ENCODE peak calls at places on chromosomes 7 and 10, in nine cellular contexts. One of them, this sample, is unnamed.
A peak's percentile ranks its signal among the peaks of the same experiment; 100 is the strongest.

GRCh38 chr10:97915346-97915745 is 65.7 kb downstream of the GOLGA7B start:
- DNase-seq in thoracic aorta: no peak
- DNase-seq in GM12892: no peak
- DNase-seq in fibroblast of pulmonary artery: no peak
- DNase-seq in dermis microvascular lymphatic vessel endothelial cell: no peak
- DNase-seq in M059J: no peak
- DNase-seq in NCI-H1417: no peak
- DNase-seq in foreskin keratinocyte: no peak
- DNase-seq in HEK293T: no peak
- DNase-seq in this sample: no peak

GRCh38 chr10:112687647-112688046 is 240.6 kb downstream of the VTI1A start:
- DNase-seq in thoracic aorta: no peak
- DNase-seq in GM12892: no peak
- DNase-seq in fibroblast of pulmonary artery: peak; percentile 61
- DNase-seq in dermis microvascular lymphatic vessel endothelial cell: no peak
- DNase-seq in M059J: peak; percentile 12
- DNase-seq in NCI-H1417: no peak
- DNase-seq in foreskin keratinocyte: peak; percentile 26
- DNase-seq in HEK293T: no peak
- DNase-seq in this sample: no peak

GRCh38 chr7:157537056-157537455 is 200.3 kb downstream of the DNAJB6 start:
- DNase-seq in thoracic aorta: no peak
- DNase-seq in GM12892: no peak
- DNase-seq in fibroblast of pulmonary artery: no peak
- DNase-seq in dermis microvascular lymphatic vessel endothelial cell: no peak
- DNase-seq in M059J: no peak
- DNase-seq in NCI-H1417: no peak
- DNase-seq in foreskin keratinocyte: no peak
- DNase-seq in HEK293T: no peak
- DNase-seq in this sample: no peak

GRCh38 chr10:11874568-11875182 is 51.5 kb downstream of the PROSER2 start:
- DNase-seq in thoracic aorta: no peak
- DNase-seq in GM12892: no peak
- DNase-seq in fibroblast of pulmonary artery: peak; percentile 81
- DNase-seq in dermis microvascular lymphatic vessel endothelial cell: no peak
- DNase-seq in M059J: no peak
- DNase-seq in NCI-H1417: peak; percentile 73
- DNase-seq in foreskin keratinocyte: peak; percentile 87
- DNase-seq in HEK293T: peak; percentile 40
- DNase-seq in this sample: peak; percentile 90

GRCh38 chr10:13815766-13816165 is 229.0 kb downstream of the PRPF18 start:
- DNase-seq in thoracic aorta: no peak
- DNase-seq in GM12892: no peak
- DNase-seq in fibroblast of pulmonary artery: peak; percentile 67
- DNase-seq in dermis microvascular lymphatic vessel endothelial cell: no peak
- DNase-seq in M059J: peak; percentile 63
- DNase-seq in NCI-H1417: no peak
- DNase-seq in foreskin keratinocyte: peak; percentile 56
- DNase-seq in HEK293T: no peak
- DNase-seq in this sample: no peak

GRCh38 chr7:691361-692045 is 35.0 kb upstream of the DNAAF5 start:
- DNase-seq in thoracic aorta: no peak
- DNase-seq in GM12892: no peak
- DNase-seq in fibroblast of pulmonary artery: no peak
- DNase-seq in dermis microvascular lymphatic vessel endothelial cell: no peak
- DNase-seq in M059J: no peak
- DNase-seq in NCI-H1417: peak; percentile 4
- DNase-seq in foreskin keratinocyte: no peak
- DNase-seq in HEK293T: no peak
- DNase-seq in this sample: no peak

GRCh38 chr10:50796693-50797092 is 57.0 kb downstream of the ASAH2B start:
- DNase-seq in thoracic aorta: no peak
- DNase-seq in GM12892: no peak
- DNase-seq in fibroblast of pulmonary artery: no peak
- DNase-seq in dermis microvascular lymphatic vessel endothelial cell: no peak
- DNase-seq in M059J: no peak
- DNase-seq in NCI-H1417: no peak
- DNase-seq in foreskin keratinocyte: no peak
- DNase-seq in HEK293T: no peak
- DNase-seq in this sample: no peak

GRCh38 chr10:93766918-93767317 is 9.2 kb downstream of the LGI1 start:
- DNase-seq in thoracic aorta: no peak
- DNase-seq in GM12892: no peak
- DNase-seq in fibroblast of pulmonary artery: no peak
- DNase-seq in dermis microvascular lymphatic vessel endothelial cell: no peak
- DNase-seq in M059J: no peak
- DNase-seq in NCI-H1417: no peak
- DNase-seq in foreskin keratinocyte: no peak
- DNase-seq in HEK293T: no peak
- DNase-seq in this sample: no peak

GRCh38 chr7:6436385-6436685 is 11.4 kb downstream of the DAGLB start:
- DNase-seq in thoracic aorta: no peak
- DNase-seq in GM12892: no peak
- DNase-seq in fibroblast of pulmonary artery: no peak
- DNase-seq in dermis microvascular lymphatic vessel endothelial cell: no peak
- DNase-seq in M059J: no peak
- DNase-seq in NCI-H1417: no peak
- DNase-seq in foreskin keratinocyte: no peak
- DNase-seq in HEK293T: no peak
- DNase-seq in this sample: no peak

GRCh38 chr7:114934074-114934473 is 12.2 kb downstream of the MDFIC start:
- DNase-seq in thoracic aorta: no peak
- DNase-seq in GM12892: no peak
- DNase-seq in fibroblast of pulmonary artery: no peak
- DNase-seq in dermis microvascular lymphatic vessel endothelial cell: no peak
- DNase-seq in M059J: no peak
- DNase-seq in NCI-H1417: no peak
- DNase-seq in foreskin keratinocyte: no peak
- DNase-seq in HEK293T: no peak
- DNase-seq in this sample: no peak

GRCh38 chr7:128427289-128427891 is 17.6 kb upstream of the IMPDH1 start:
- DNase-seq in thoracic aorta: no peak
- DNase-seq in GM12892: no peak
- DNase-seq in fibroblast of pulmonary artery: peak; percentile 79
- DNase-seq in dermis microvascular lymphatic vessel endothelial cell: peak; percentile 56
- DNase-seq in M059J: peak; percentile 64
- DNase-seq in NCI-H1417: peak; percentile 87
- DNase-seq in foreskin keratinocyte: peak; percentile 29
- DNase-seq in HEK293T: peak; percentile 61
- DNase-seq in this sample: peak; percentile 28

GRCh38 chr7:2247141-2247985 is 5.3 kb downstream of the NUDT1 start:
- DNase-seq in thoracic aorta: no peak
- DNase-seq in GM12892: no peak
- DNase-seq in fibroblast of pulmonary artery: no peak
- DNase-seq in dermis microvascular lymphatic vessel endothelial cell: no peak
- DNase-seq in M059J: no peak
- DNase-seq in NCI-H1417: peak; percentile 4
- DNase-seq in foreskin keratinocyte: no peak
- DNase-seq in HEK293T: peak; percentile 71
- DNase-seq in this sample: peak; percentile 92

This sample was measured in HuH-7.